ENCODE peak calls at places on chromosomes 5 and 9, in seven cellular contexts. One of them, this sample, is unnamed.

GRCh38 chr9:102047549-102047948 is 309.1 kb upstream of the GRIN3A start:
- DNase-seq in upper lobe of right lung: no peak
- DNase-seq in astrocyte of the spinal cord: no peak
- DNase-seq in progenitor cell of endocrine pancreas: no peak
- DNase-seq in HL-60: no peak
- DNase-seq in body of pancreas: no peak
- DNase-seq in cardiac fibroblast: no peak
- DNase-seq in this sample: no peak

GRCh38 chr5:175381116-175381515 is 62.9 kb downstream of the DRD1 start:
- DNase-seq in upper lobe of right lung: no peak
- DNase-seq in astrocyte of the spinal cord: no peak
- DNase-seq in progenitor cell of endocrine pancreas: no peak
- DNase-seq in HL-60: no peak
- DNase-seq in body of pancreas: no peak
- DNase-seq in cardiac fibroblast: no peak
- DNase-seq in this sample: no peak

GRCh38 chr9:14895806-14896205 is 14.4 kb downstream of the FREM1 start:
- DNase-seq in upper lobe of right lung: no peak
- DNase-seq in astrocyte of the spinal cord: no peak
- DNase-seq in progenitor cell of endocrine pancreas: no peak
- DNase-seq in HL-60: no peak
- DNase-seq in body of pancreas: no peak
- DNase-seq in cardiac fibroblast: no peak
- DNase-seq in this sample: no peak

GRCh38 chr5:73901455-73901854 is 275.5 kb downstream of the ARHGEF28 start:
- DNase-seq in upper lobe of right lung: no peak
- DNase-seq in astrocyte of the spinal cord: no peak
- DNase-seq in progenitor cell of endocrine pancreas: no peak
- DNase-seq in HL-60: no peak
- DNase-seq in body of pancreas: peak; percentile 43
- DNase-seq in cardiac fibroblast: no peak
- DNase-seq in this sample: peak; percentile 23

GRCh38 chr9:83707518-83707767 is 315 bp downstream of the UBQLN1 start:
- DNase-seq in upper lobe of right lung: no peak
- DNase-seq in astrocyte of the spinal cord: peak; percentile 84
- DNase-seq in progenitor cell of endocrine pancreas: no peak
- DNase-seq in HL-60: no peak
- DNase-seq in body of pancreas: no peak
- DNase-seq in cardiac fibroblast: peak; percentile 87
- DNase-seq in this sample: peak; percentile 77

GRCh38 chr5:1401681-1402096 is 43.6 kb downstream of the SLC6A3 start:
- DNase-seq in upper lobe of right lung: no peak
- DNase-seq in astrocyte of the spinal cord: no peak
- DNase-seq in progenitor cell of endocrine pancreas: no peak
- DNase-seq in HL-60: no peak
- DNase-seq in body of pancreas: no peak
- DNase-seq in cardiac fibroblast: no peak
- DNase-seq in this sample: no peak

GRCh38 chr9:122015165-122015821 is 77.8 kb downstream of the TTLL11 start:
- DNase-seq in upper lobe of right lung: no peak
- DNase-seq in astrocyte of the spinal cord: no peak
- DNase-seq in progenitor cell of endocrine pancreas: peak; percentile 2
- DNase-seq in HL-60: no peak
- DNase-seq in body of pancreas: no peak
- DNase-seq in cardiac fibroblast: no peak
- DNase-seq in this sample: no peak

GRCh38 chr9:95504053-95504963 is 12.5 kb downstream of the PTCH1 start:
- DNase-seq in upper lobe of right lung: no peak
- DNase-seq in astrocyte of the spinal cord: peak; percentile 17
- DNase-seq in progenitor cell of endocrine pancreas: no peak
- DNase-seq in HL-60: no peak
- DNase-seq in body of pancreas: peak; percentile 23
- DNase-seq in cardiac fibroblast: peak; percentile 74
- DNase-seq in this sample: peak; percentile 78

GRCh38 chr5:137450759-137451158 is 48.4 kb downstream of the SPOCK1 start:
- DNase-seq in upper lobe of right lung: no peak
- DNase-seq in astrocyte of the spinal cord: no peak
- DNase-seq in progenitor cell of endocrine pancreas: no peak
- DNase-seq in HL-60: no peak
- DNase-seq in body of pancreas: no peak
- DNase-seq in cardiac fibroblast: no peak
- DNase-seq in this sample: no peak

GRCh38 chr9:118954822-118955221 is 414.4 kb downstream of the BRINP1 start:
- DNase-seq in upper lobe of right lung: no peak
- DNase-seq in astrocyte of the spinal cord: no peak
- DNase-seq in progenitor cell of endocrine pancreas: no peak
- DNase-seq in HL-60: no peak
- DNase-seq in body of pancreas: no peak
- DNase-seq in cardiac fibroblast: no peak
- DNase-seq in this sample: no peak

GRCh38 chr5:58407042-58407709 is 52.7 kb downstream of the PLK2 start:
- DNase-seq in upper lobe of right lung: no peak
- DNase-seq in astrocyte of the spinal cord: peak; percentile 72
- DNase-seq in progenitor cell of endocrine pancreas: no peak
- DNase-seq in HL-60: no peak
- DNase-seq in body of pancreas: no peak
- DNase-seq in cardiac fibroblast: peak; percentile 82
- DNase-seq in this sample: peak; percentile 57

GRCh38 chr5:14299666-14300065 is 156.5 kb downstream of the TRIO start:
- DNase-seq in upper lobe of right lung: no peak
- DNase-seq in astrocyte of the spinal cord: no peak
- DNase-seq in progenitor cell of endocrine pancreas: no peak
- DNase-seq in HL-60: no peak
- DNase-seq in body of pancreas: no peak
- DNase-seq in cardiac fibroblast: no peak
- DNase-seq in this sample: no peak

GRCh38 chr9:91502913-91503649 is 79.4 kb upstream of the NFIL3 start:
- DNase-seq in upper lobe of right lung: no peak
- DNase-seq in astrocyte of the spinal cord: no peak
- DNase-seq in progenitor cell of endocrine pancreas: no peak
- DNase-seq in HL-60: no peak
- DNase-seq in body of pancreas: no peak
- DNase-seq in cardiac fibroblast: no peak
- DNase-seq in this sample: no peak

GRCh38 chr9:108643756-108644510 is 211.9 kb downstream of the ACTL7B start:
- DNase-seq in upper lobe of right lung: no peak
- DNase-seq in astrocyte of the spinal cord: no peak
- DNase-seq in progenitor cell of endocrine pancreas: no peak
- DNase-seq in HL-60: no peak
- DNase-seq in body of pancreas: no peak
- DNase-seq in cardiac fibroblast: no peak
- DNase-seq in this sample: peak; percentile 24

GRCh38 chr5:143166661-143167420 is 236.6 kb downstream of the NR3C1 start:
- DNase-seq in upper lobe of right lung: no peak
- DNase-seq in astrocyte of the spinal cord: no peak
- DNase-seq in progenitor cell of endocrine pancreas: no peak
- DNase-seq in HL-60: no peak
- DNase-seq in body of pancreas: no peak
- DNase-seq in cardiac fibroblast: no peak
- DNase-seq in this sample: peak; percentile 50

GRCh38 chr9:111601237-111602018 is 2.0 kb upstream of the PTGR1 start:
- DNase-seq in upper lobe of right lung: no peak
- DNase-seq in astrocyte of the spinal cord: no peak
- DNase-seq in progenitor cell of endocrine pancreas: no peak
- DNase-seq in HL-60: no peak
- DNase-seq in body of pancreas: no peak
- DNase-seq in cardiac fibroblast: peak; percentile 80
- DNase-seq in this sample: peak; percentile 65

GRCh38 chr5:153237671-153238332 is 252.7 kb upstream of the GRIA1 start:
- DNase-seq in upper lobe of right lung: no peak
- DNase-seq in astrocyte of the spinal cord: no peak
- DNase-seq in progenitor cell of endocrine pancreas: no peak
- DNase-seq in HL-60: no peak
- DNase-seq in body of pancreas: no peak
- DNase-seq in cardiac fibroblast: no peak
- DNase-seq in this sample: no peak

GRCh38 chr5:90347462-90347861 is 62.1 kb downstream of the CETN3 start:
- DNase-seq in upper lobe of right lung: no peak
- DNase-seq in astrocyte of the spinal cord: no peak
- DNase-seq in progenitor cell of endocrine pancreas: no peak
- DNase-seq in HL-60: no peak
- DNase-seq in body of pancreas: no peak
- DNase-seq in cardiac fibroblast: no peak
- DNase-seq in this sample: no peak

GRCh38 chr5:37869221-37869620 is 29.4 kb upstream of the GDNF start:
- DNase-seq in upper lobe of right lung: no peak
- DNase-seq in astrocyte of the spinal cord: no peak
- DNase-seq in progenitor cell of endocrine pancreas: no peak
- DNase-seq in HL-60: no peak
- DNase-seq in body of pancreas: no peak
- DNase-seq in cardiac fibroblast: peak; percentile 52
- DNase-seq in this sample: peak; percentile 32

GRCh38 chr5:180799902-180800801 is 2.5 kb downstream of the MGAT1 start:
- DNase-seq in upper lobe of right lung: no peak
- DNase-seq in astrocyte of the spinal cord: peak; percentile 77
- DNase-seq in progenitor cell of endocrine pancreas: no peak
- DNase-seq in HL-60: no peak
- DNase-seq in body of pancreas: no peak
- DNase-seq in cardiac fibroblast: peak; percentile 82
- DNase-seq in this sample: peak; percentile 62

GRCh38 chr5:175344331-175345200 is 99.4 kb downstream of the DRD1 start:
- DNase-seq in upper lobe of right lung: no peak
- DNase-seq in astrocyte of the spinal cord: peak; percentile 72
- DNase-seq in progenitor cell of endocrine pancreas: no peak
- DNase-seq in HL-60: no peak
- DNase-seq in body of pancreas: no peak
- DNase-seq in cardiac fibroblast: peak; percentile 4
- DNase-seq in this sample: no peak

GRCh38 chr9:95242613-95243012 is 74.9 kb downstream of the FANCC start:
- DNase-seq in upper lobe of right lung: no peak
- DNase-seq in astrocyte of the spinal cord: no peak
- DNase-seq in progenitor cell of endocrine pancreas: no peak
- DNase-seq in HL-60: no peak
- DNase-seq in body of pancreas: no peak
- DNase-seq in cardiac fibroblast: no peak
- DNase-seq in this sample: no peak

GRCh38 chr5:141913560-141913959 is 10.1 kb upstream of the DELE1 start:
- DNase-seq in upper lobe of right lung: no peak
- DNase-seq in astrocyte of the spinal cord: no peak
- DNase-seq in progenitor cell of endocrine pancreas: no peak
- DNase-seq in HL-60: no peak
- DNase-seq in body of pancreas: no peak
- DNase-seq in cardiac fibroblast: no peak
- DNase-seq in this sample: no peak

GRCh38 chr9:97625620-97626019 is 7.5 kb downstream of the TSTD2 start:
- DNase-seq in upper lobe of right lung: no peak
- DNase-seq in astrocyte of the spinal cord: no peak
- DNase-seq in progenitor cell of endocrine pancreas: no peak
- DNase-seq in HL-60: no peak
- DNase-seq in body of pancreas: no peak
- DNase-seq in cardiac fibroblast: no peak
- DNase-seq in this sample: no peak

GRCh38 chr5:80284720-80285119 is 28.9 kb upstream of the SERINC5 start:
- DNase-seq in upper lobe of right lung: no peak
- DNase-seq in astrocyte of the spinal cord: no peak
- DNase-seq in progenitor cell of endocrine pancreas: no peak
- DNase-seq in HL-60: no peak
- DNase-seq in body of pancreas: no peak
- DNase-seq in cardiac fibroblast: no peak
- DNase-seq in this sample: no peak

GRCh38 chr5:139315056-139315455 is 21.5 kb downstream of the MATR3 start:
- DNase-seq in upper lobe of right lung: no peak
- DNase-seq in astrocyte of the spinal cord: no peak
- DNase-seq in progenitor cell of endocrine pancreas: no peak
- DNase-seq in HL-60: no peak
- DNase-seq in body of pancreas: no peak
- DNase-seq in cardiac fibroblast: no peak
- DNase-seq in this sample: no peak

GRCh38 chr5:97134634-97135033 is 7.8 kb downstream of the LIX1 start:
- DNase-seq in upper lobe of right lung: no peak
- DNase-seq in astrocyte of the spinal cord: no peak
- DNase-seq in progenitor cell of endocrine pancreas: no peak
- DNase-seq in HL-60: no peak
- DNase-seq in body of pancreas: no peak
- DNase-seq in cardiac fibroblast: no peak
- DNase-seq in this sample: no peak

GRCh38 chr9:83701769-83702168 is 6.0 kb downstream of the UBQLN1 start:
- DNase-seq in upper lobe of right lung: no peak
- DNase-seq in astrocyte of the spinal cord: peak; percentile 75
- DNase-seq in progenitor cell of endocrine pancreas: no peak
- DNase-seq in HL-60: no peak
- DNase-seq in body of pancreas: no peak
- DNase-seq in cardiac fibroblast: peak; percentile 93
- DNase-seq in this sample: peak; percentile 78

GRCh38 chr5:178483620-178484019 is 106.6 kb downstream of the COL23A1 start:
- DNase-seq in upper lobe of right lung: no peak
- DNase-seq in astrocyte of the spinal cord: no peak
- DNase-seq in progenitor cell of endocrine pancreas: no peak
- DNase-seq in HL-60: peak; percentile 80
- DNase-seq in body of pancreas: peak; percentile 20
- DNase-seq in cardiac fibroblast: no peak
- DNase-seq in this sample: no peak

GRCh38 chr9:98095401-98095800 is 23.6 kb downstream of the TRIM14 start:
- DNase-seq in upper lobe of right lung: no peak
- DNase-seq in astrocyte of the spinal cord: no peak
- DNase-seq in progenitor cell of endocrine pancreas: no peak
- DNase-seq in HL-60: no peak
- DNase-seq in body of pancreas: no peak
- DNase-seq in cardiac fibroblast: no peak
- DNase-seq in this sample: no peak

GRCh38 chr9:17742065-17742464 is 163.2 kb downstream of the SH3GL2 start:
- DNase-seq in upper lobe of right lung: no peak
- DNase-seq in astrocyte of the spinal cord: no peak
- DNase-seq in progenitor cell of endocrine pancreas: no peak
- DNase-seq in HL-60: no peak
- DNase-seq in body of pancreas: no peak
- DNase-seq in cardiac fibroblast: no peak
- DNase-seq in this sample: peak; percentile 34
- TF ChIP-seq CTCF in upper lobe of right lung: no peak
- TF ChIP-seq CTCF in astrocyte of the spinal cord: peak; percentile 7
- TF ChIP-seq CTCF in progenitor cell of endocrine pancreas: no peak
- TF ChIP-seq CTCF in HL-60: no peak
- TF ChIP-seq CTCF in body of pancreas: no peak
- TF ChIP-seq CTCF in cardiac fibroblast: no peak
- TF ChIP-seq CTCF in this sample: no peak

GRCh38 chr5:140800816-140801493 is at the start of gene PCDHA3:
- DNase-seq in upper lobe of right lung: no peak
- DNase-seq in astrocyte of the spinal cord: peak; percentile 12
- DNase-seq in progenitor cell of endocrine pancreas: no peak
- DNase-seq in HL-60: no peak
- DNase-seq in body of pancreas: peak; percentile 43
- DNase-seq in cardiac fibroblast: peak; percentile 39
- DNase-seq in this sample: no peak
- TF ChIP-seq CTCF in upper lobe of right lung: peak; percentile 42
- TF ChIP-seq CTCF in astrocyte of the spinal cord: no peak
- TF ChIP-seq CTCF in progenitor cell of endocrine pancreas: no peak
- TF ChIP-seq CTCF in HL-60: no peak
- TF ChIP-seq CTCF in body of pancreas: no peak
- TF ChIP-seq CTCF in cardiac fibroblast: peak; percentile 13
- TF ChIP-seq CTCF in this sample: no peak

GRCh38 chr9:34400275-34400674 is 23.6 kb upstream of the MYORG start:
- DNase-seq in upper lobe of right lung: no peak
- DNase-seq in astrocyte of the spinal cord: no peak
- DNase-seq in progenitor cell of endocrine pancreas: no peak
- DNase-seq in HL-60: no peak
- DNase-seq in body of pancreas: no peak
- DNase-seq in cardiac fibroblast: no peak
- DNase-seq in this sample: no peak
- TF ChIP-seq CTCF in upper lobe of right lung: no peak
- TF ChIP-seq CTCF in astrocyte of the spinal cord: no peak
- TF ChIP-seq CTCF in progenitor cell of endocrine pancreas: no peak
- TF ChIP-seq CTCF in HL-60: no peak
- TF ChIP-seq CTCF in body of pancreas: no peak
- TF ChIP-seq CTCF in cardiac fibroblast: no peak
- TF ChIP-seq CTCF in this sample: no peak

GRCh38 chr5:15499528-15500325 is at the start of gene FBXL7:
- DNase-seq in upper lobe of right lung: peak; percentile 88
- DNase-seq in astrocyte of the spinal cord: peak; percentile 85
- DNase-seq in progenitor cell of endocrine pancreas: peak; percentile 66
- DNase-seq in HL-60: no peak
- DNase-seq in body of pancreas: peak; percentile 35
- DNase-seq in cardiac fibroblast: peak; percentile 80
- DNase-seq in this sample: no peak
- TF ChIP-seq CTCF in upper lobe of right lung: peak; percentile 32
- TF ChIP-seq CTCF in astrocyte of the spinal cord: peak; percentile 19
- TF ChIP-seq CTCF in progenitor cell of endocrine pancreas: no peak
- TF ChIP-seq CTCF in HL-60: no peak
- TF ChIP-seq CTCF in body of pancreas: no peak
- TF ChIP-seq CTCF in cardiac fibroblast: no peak
- TF ChIP-seq CTCF in this sample: no peak